ENCODE peak calls at places on chromosomes 4 and X, in six cellular contexts. K is HCT116, U is K562, E is H1, Q is GM12878, W is HepG2. C is an unnamed sample.

GRCh38 chr4:121484633-121485032 is 103.8 kb upstream of the QRFPR start:
- DNase-seq in K (peak; percentile 29), U (peak; percentile 16), E (no peak), Q (no peak), W (peak; percentile 36), C (peak; percentile 25)

GRCh38 chrX:73127700-73128241 is 48.5 kb upstream of the PABPC1L2A start:
- DNase-seq in K (no peak), U (no peak), E (peak; percentile 60), Q (no peak), W (no peak), C (no peak)

GRCh38 chrX:9706426-9706825 is 59.2 kb downstream of the GPR143 start:
- DNase-seq in K (no peak), U (no peak), E (no peak), Q (no peak), W (no peak), C (no peak)

GRCh38 chr4:29861307-29861706 is 858.9 kb upstream of the PCDH7 start:
- DNase-seq in K (peak; percentile 8), U (no peak), E (no peak), Q (no peak), W (no peak), C (no peak)

GRCh38 chrX:135435933-135436332 is 14.2 kb downstream of the SMIM10L2A start:
- DNase-seq in K (no peak), U (no peak), E (no peak), Q (no peak), W (no peak), C (no peak)

GRCh38 chrX:68685722-68686683 is 38.5 kb downstream of the STARD8 start:
- DNase-seq in K (no peak), U (peak; percentile 50), E (peak; percentile 65), Q (no peak), W (no peak), C (no peak)

GRCh38 chr4:109658871-109659410 is 44.3 kb downstream of the CASP6 start:
- DNase-seq in K (no peak), U (no peak), E (no peak), Q (no peak), W (no peak), C (no peak)

GRCh38 chr4:186192068-186192751 is 843 bp downstream of the CYP4V2 start:
- DNase-seq in K (no peak), U (no peak), E (peak; percentile 72), Q (no peak), W (peak; percentile 9), C (no peak)

GRCh38 chr4:142168181-142168580 is 531.8 kb downstream of the IL15 start:
- DNase-seq in K (no peak), U (no peak), E (no peak), Q (no peak), W (no peak), C (no peak)

GRCh38 chr4:180694875-180695274 is 1548.3 kb upstream of the TENM3 start:
- DNase-seq in K (no peak), U (no peak), E (no peak), Q (no peak), W (no peak), C (no peak)

GRCh38 chr4:141388483-141388882 is 167.8 kb downstream of the ZNF330 start:
- DNase-seq in K (no peak), U (no peak), E (no peak), Q (no peak), W (no peak), C (no peak)

GRCh38 chr4:27442146-27442545 is 581.5 kb downstream of the STIM2 start:
- DNase-seq in K (no peak), U (no peak), E (no peak), Q (no peak), W (no peak), C (no peak)

GRCh38 chrX:31670245-31670644 is 598.4 kb upstream of the FTHL17 start:
- DNase-seq in K (no peak), U (no peak), E (no peak), Q (no peak), W (no peak), C (no peak)

GRCh38 chr4:610411-611261 is 14.7 kb upstream of the PDE6B start:
- DNase-seq in K (no peak), U (no peak), E (no peak), Q (no peak), W (no peak), C (no peak)

GRCh38 chr4:27210874-27211428 is 350.3 kb downstream of the STIM2 start:
- DNase-seq in K (no peak), U (no peak), E (no peak), Q (no peak), W (no peak), C (no peak)

GRCh38 chr4:36446275-36446674 is 164.9 kb downstream of the DTHD1 start:
- DNase-seq in K (no peak), U (no peak), E (no peak), Q (no peak), W (no peak), C (no peak)

GRCh38 chr4:113635739-113636437 is 125.7 kb downstream of the CAMK2D start:
- DNase-seq in K (no peak), U (no peak), E (no peak), Q (no peak), W (no peak), C (no peak)

GRCh38 chr4:102503831-102504786 is 3.0 kb downstream of the NFKB1 start:
- DNase-seq in K (no peak), U (no peak), E (no peak), Q (no peak), W (no peak), C (no peak)

GRCh38 chrX:100447563-100448397 is 37.7 kb upstream of the PCDH19 start:
- DNase-seq in K (peak; percentile 31), U (peak; percentile 62), E (peak; percentile 63), Q (no peak), W (no peak), C (peak; percentile 36)

GRCh38 chrX:104255465-104255864 is 732 bp upstream of the ESX1 start:
- DNase-seq in K (no peak), U (no peak), E (peak; percentile 41), Q (no peak), W (no peak), C (no peak)

GRCh38 chr4:180618396-180618795 is 1624.8 kb upstream of the TENM3 start:
- DNase-seq in K (no peak), U (no peak), E (no peak), Q (no peak), W (no peak), C (no peak)

GRCh38 chr4:74365761-74366160 is 816 bp downstream of the EREG start:
- DNase-seq in K (no peak), U (no peak), E (peak; percentile 56), Q (no peak), W (no peak), C (no peak)

GRCh38 chr4:1593881-1594345 is 90.2 kb downstream of the FAM53A start:
- DNase-seq in K (no peak), U (peak; percentile 70), E (no peak), Q (no peak), W (no peak), C (no peak)

GRCh38 chr4:26086621-26087068 is 172.6 kb downstream of the SMIM20 start:
- DNase-seq in K (no peak), U (no peak), E (no peak), Q (no peak), W (no peak), C (no peak)
- H3K9ac ChIP-seq in K (no peak overlapping the region), U (no peak overlapping the region), E (no peak overlapping the region), Q (no peak overlapping the region), W (no peak overlapping the region), C (no peak overlapping the region)

DNA sequence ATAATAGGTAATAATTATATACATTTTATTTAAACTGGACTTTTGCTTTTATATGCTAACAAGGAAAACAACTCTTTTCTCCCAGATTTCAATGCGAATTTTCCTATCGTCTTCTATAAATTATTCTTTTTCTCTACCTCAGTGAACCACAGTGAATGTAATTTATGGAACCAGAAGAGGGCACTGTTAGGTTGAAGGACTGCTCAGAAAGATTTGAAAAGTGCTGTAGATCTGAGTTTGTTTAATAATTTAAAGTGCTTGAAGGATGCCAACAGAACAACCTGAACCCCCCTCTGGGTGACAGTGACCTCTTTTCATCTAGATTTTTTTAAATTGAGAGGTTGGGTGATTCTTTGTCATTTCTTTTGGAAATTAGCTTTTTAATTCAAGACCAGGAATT is 54.9 kb downstream of the PHOX2B start:
- DNase-seq in K (no peak), U (no peak), E (no peak), Q (no peak), W (peak; percentile 16), C (no peak)
- TF ChIP-seq ZNF274 in K (no peak), U (no peak), E (no peak), Q (no peak), W (no peak), C (no peak)

GRCh38 chr4:148006025-148006424 is 274.1 kb downstream of the ARHGAP10 start:
- DNase-seq in K (no peak), U (no peak), E (no peak), Q (no peak), W (no peak), C (no peak)

GRCh38 chr4:148004228-148004813 is 272.4 kb downstream of the ARHGAP10 start:
- DNase-seq in K (no peak), U (no peak), E (no peak), Q (no peak), W (no peak), C (no peak)

GRCh38 chr4:148007789-148008188 is 275.9 kb downstream of the ARHGAP10 start:
- DNase-seq in K (no peak), U (no peak), E (no peak), Q (no peak), W (no peak), C (no peak)

DNA sequence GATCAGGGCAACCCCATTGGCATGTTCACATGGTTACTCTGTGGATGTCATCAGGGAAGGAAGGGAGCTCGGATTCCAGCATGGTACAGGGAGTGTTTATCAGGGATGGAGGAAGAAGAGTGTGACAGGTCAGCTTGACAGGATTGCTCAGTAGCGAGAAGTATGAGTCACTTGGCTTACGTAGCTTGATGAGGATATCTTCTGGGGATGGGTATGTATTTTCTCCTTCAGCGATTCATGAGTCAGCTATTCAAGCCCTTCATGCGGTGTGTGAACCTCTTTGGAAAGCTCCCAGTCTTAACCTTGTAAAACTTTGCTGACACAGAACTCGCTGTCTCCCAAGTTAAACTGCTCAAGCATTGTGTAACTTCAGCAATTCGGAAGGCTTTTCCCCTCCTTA is 275.4 kb downstream of the ARHGAP10 start:
- DNase-seq in K (peak; percentile 72), U (peak; percentile 18), E (no peak), Q (no peak), W (no peak), C (no peak)
- TF ChIP-seq YY1 in K (no peak), U (no peak), E (no peak), Q (no peak), W (no peak), C (no peak)

GRCh38 chr4:172887959-172888358 is 280.7 kb upstream of the GALNT7 start:
- DNase-seq in K (no peak), U (no peak), E (no peak), Q (no peak), W (no peak), C (no peak)

GRCh38 chr4:172897046-172897445 is 271.6 kb upstream of the GALNT7 start:
- DNase-seq in K (no peak), U (no peak), E (no peak), Q (no peak), W (no peak), C (no peak)

GRCh38 chr4:172895699-172896098 is 272.9 kb upstream of the GALNT7 start:
- DNase-seq in K (no peak), U (no peak), E (no peak), Q (no peak), W (no peak), C (no peak)

DNA sequence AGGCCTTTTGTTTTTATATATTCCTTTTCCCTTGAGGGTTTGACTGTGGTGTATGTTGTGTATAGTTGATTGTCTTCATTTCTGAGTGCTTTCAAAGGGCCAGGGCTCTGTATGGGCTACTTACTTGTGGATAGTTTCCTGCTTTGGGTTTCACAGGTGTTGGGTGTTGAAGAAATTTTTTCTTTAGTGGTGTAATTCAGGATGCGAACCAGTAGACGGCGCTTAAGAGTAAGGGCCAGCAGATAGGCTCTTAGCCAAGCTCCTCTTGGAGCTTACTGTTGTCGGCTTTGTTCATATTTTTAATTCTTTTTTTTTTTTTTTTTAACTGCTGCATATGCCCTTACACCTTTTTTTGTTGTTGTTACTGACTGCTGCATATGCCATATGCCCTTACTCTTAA is 276.3 kb upstream of the GALNT7 start:
- DNase-seq in K (peak; percentile 18), U (peak; percentile 26), E (peak; percentile 59), Q (no peak), W (no peak), C (peak; percentile 15)
- H3K9ac ChIP-seq in K (no peak overlapping the region), U (no peak overlapping the region), E (no peak overlapping the region), Q (no peak overlapping the region), W (no peak overlapping the region), C (no peak overlapping the region)